ENCODE peak calls at places on chromosomes 16 and 17, in nine cellular contexts. X is AG09319, A is mucosa of descending colon, E is HFFc6, K is AG04450, C is prostate gland, S is LNCaP clone FGC, Y is fibroblast of lung, M is breast epithelium. B is an unnamed sample.

GRCh38 chr16:80804061-80804450 is 342 bp downstream of the CDYL2 start:
- DNase-seq in X (peak; percentile 22), A (peak; percentile 66), E (peak; percentile 66), K (peak; percentile 30), C (peak; percentile 24), S (no peak), Y (peak; percentile 67), M (no peak), B (peak; percentile 84)

GRCh38 chr17:17587614-17588336 is 3.7 kb downstream of the PEMT start:
- DNase-seq in X (no peak), A (no peak), E (no peak), K (no peak), C (no peak), S (no peak), Y (no peak), M (no peak), B (no peak)

GRCh38 chr17:45271603-45272002 is 9.7 kb upstream of the SPATA32 start:
- DNase-seq in X (no peak), A (no peak), E (no peak), K (no peak), C (no peak), S (no peak), Y (no peak), M (no peak), B (no peak)

GRCh38 chr16:1535391-1536291 is 2.2 kb downstream of the TMEM204 start:
- DNase-seq in X (no peak), A (no peak), E (peak; percentile 4), K (no peak), C (no peak), S (no peak), Y (peak; percentile 6), M (no peak), B (peak; percentile 75)

GRCh38 chr16:11157143-11157542 is 98.9 kb downstream of the SOCS1 start:
- DNase-seq in X (no peak), A (no peak), E (no peak), K (no peak), C (no peak), S (no peak), Y (no peak), M (no peak), B (no peak)

GRCh38 chr17:73770115-73770848 is 126.0 kb upstream of the SDK2 start:
- DNase-seq in X (peak; percentile 23), A (peak; percentile 67), E (no peak), K (peak; percentile 32), C (peak; percentile 66), S (peak; percentile 59), Y (peak; percentile 93), M (peak; percentile 65), B (peak; percentile 70)

GRCh38 chr17:80871341-80871740 is 120.3 kb upstream of the CHMP6 start:
- DNase-seq in X (no peak), A (no peak), E (no peak), K (no peak), C (no peak), S (no peak), Y (no peak), M (peak; percentile 43), B (peak; percentile 85)

GRCh38 chr16:83456934-83457333 is 350.8 kb upstream of the HSBP1 start:
- DNase-seq in X (no peak), A (no peak), E (no peak), K (no peak), C (no peak), S (no peak), Y (no peak), M (no peak), B (no peak)

GRCh38 chr16:17296412-17296811 is 174.3 kb downstream of the XYLT1 start:
- DNase-seq in X (no peak), A (no peak), E (no peak), K (no peak), C (no peak), S (no peak), Y (no peak), M (no peak), B (no peak)

GRCh38 chr16:27199747-27200146 is 3.6 kb upstream of the KDM8 start:
- DNase-seq in X (no peak), A (no peak), E (peak; percentile 12), K (no peak), C (no peak), S (no peak), Y (no peak), M (no peak), B (no peak)

GRCh38 chr16:2692251-2692947 is 10.1 kb downstream of the KCTD5 start:
- DNase-seq in X (no peak), A (no peak), E (no peak), K (no peak), C (no peak), S (peak; percentile 22), Y (no peak), M (no peak), B (peak; percentile 47)

GRCh38 chr16:1979271-1980025 is 1.8 kb downstream of the NOXO1 start:
- DNase-seq in X (no peak), A (peak; percentile 93), E (no peak), K (no peak), C (peak; percentile 75), S (no peak), Y (no peak), M (peak; percentile 84), B (peak; percentile 85)

GRCh38 chr16:7835032-7835431 is 502.4 kb downstream of the RBFOX1 start:
- DNase-seq in X (no peak), A (no peak), E (no peak), K (no peak), C (no peak), S (no peak), Y (no peak), M (no peak), B (no peak)

GRCh38 chr16:4898811-4899473 is 38.0 kb downstream of the PPL start:
- DNase-seq in X (no peak), A (no peak), E (no peak), K (no peak), C (no peak), S (no peak), Y (no peak), M (no peak), B (peak; percentile 60)

DNA sequence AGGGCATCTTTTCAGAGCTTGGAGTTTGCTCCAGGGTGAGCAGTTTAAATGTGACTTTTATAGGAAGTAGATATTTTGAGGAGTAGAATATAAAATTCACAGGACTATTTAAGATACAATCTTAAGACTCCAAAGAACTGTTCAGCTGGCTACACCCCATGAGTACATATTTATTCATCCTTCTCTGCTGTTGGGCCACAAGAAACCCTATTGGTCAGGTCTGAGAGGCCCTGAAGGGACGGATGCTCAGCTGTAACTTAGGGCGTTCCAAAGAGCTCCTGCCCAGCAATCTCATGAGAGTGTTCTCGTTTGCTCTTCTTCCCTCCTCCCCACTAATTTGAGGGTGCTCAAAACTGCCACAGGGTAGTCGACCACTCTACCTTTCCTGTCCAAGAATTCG is 7.3 kb downstream of the ST6GALNAC2 start:
- DNase-seq in X (no peak), A (peak; percentile 29), E (peak; percentile 69), K (no peak), C (peak; percentile 74), S (no peak), Y (peak; percentile 37), M (no peak), B (no peak)
- TF ChIP-seq CTCF in X (no peak), A (no peak), E (no peak), K (no peak), C (no peak), S (no peak), Y (no peak), M (no peak), B (no peak)

DNA sequence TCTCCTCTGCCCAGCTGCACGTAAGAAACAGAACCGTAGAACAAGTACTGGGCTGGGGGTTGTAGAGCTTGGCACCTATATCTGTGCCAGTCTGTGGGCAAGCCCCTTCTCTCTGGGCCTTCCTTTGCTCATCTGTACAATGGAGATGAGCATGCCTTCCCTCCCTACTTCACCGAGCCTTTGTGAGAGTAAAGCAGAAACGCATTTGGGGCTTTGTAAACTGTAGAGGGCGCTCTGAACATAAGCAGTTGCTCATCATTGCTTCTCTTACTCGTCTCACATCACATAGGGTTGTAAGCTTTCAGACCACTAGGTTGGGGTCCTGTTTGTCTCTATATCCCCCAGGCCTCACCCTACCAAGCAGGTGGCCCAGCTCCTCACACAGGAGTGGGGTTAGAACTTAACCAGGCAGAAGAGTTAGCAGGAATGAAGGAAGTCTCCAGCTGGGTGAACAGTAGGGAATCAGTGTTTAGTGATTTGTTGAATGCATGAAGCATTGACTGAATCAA is 15.1 kb downstream of the SAMD14 start:
- DNase-seq in X (no peak), A (peak; percentile 80), E (peak; percentile 53), K (no peak), C (no peak), S (no peak), Y (peak; percentile 77), M (no peak), B (no peak)
- TF ChIP-seq CTCF in X (peak; percentile 76), A (peak; percentile 44), E (peak; percentile 81), K (peak; percentile 76), C (no peak), S (peak; percentile 35), Y (peak; percentile 63), M (no peak), B (peak; percentile 46)

GRCh38 chr17:82386256-82386831 is 14.8 kb downstream of the UTS2R start:
- DNase-seq in X (no peak), A (no peak), E (no peak), K (no peak), C (no peak), S (no peak), Y (peak; percentile 36), M (no peak), B (no peak)

GRCh38 chr17:82384051-82384729 is 12.6 kb downstream of the UTS2R start:
- DNase-seq in X (no peak), A (no peak), E (no peak), K (no peak), C (no peak), S (no peak), Y (no peak), M (no peak), B (peak; percentile 31)

GRCh38 chr17:82385559-82386255 is 14.1 kb downstream of the UTS2R start:
- DNase-seq in X (no peak), A (no peak), E (no peak), K (no peak), C (no peak), S (no peak), Y (no peak), M (no peak), B (no peak)

GRCh38 chr17:82383411-82383810 is 11.8 kb downstream of the UTS2R start:
- DNase-seq in X (no peak), A (no peak), E (no peak), K (no peak), C (no peak), S (no peak), Y (no peak), M (no peak), B (peak; percentile 38)

GRCh38 chr17:82384730-82385429 is 13.3 kb downstream of the UTS2R start:
- DNase-seq in X (peak; percentile 16), A (peak; percentile 56), E (peak; percentile 44), K (no peak), C (peak; percentile 82), S (peak; percentile 91), Y (peak; percentile 23), M (peak; percentile 87), B (peak; percentile 82)
- TF ChIP-seq CTCF in X (no peak), A (no peak), E (no peak), K (no peak), C (no peak), S (peak; percentile 72), Y (no peak), M (no peak), B (no peak)

DNA sequence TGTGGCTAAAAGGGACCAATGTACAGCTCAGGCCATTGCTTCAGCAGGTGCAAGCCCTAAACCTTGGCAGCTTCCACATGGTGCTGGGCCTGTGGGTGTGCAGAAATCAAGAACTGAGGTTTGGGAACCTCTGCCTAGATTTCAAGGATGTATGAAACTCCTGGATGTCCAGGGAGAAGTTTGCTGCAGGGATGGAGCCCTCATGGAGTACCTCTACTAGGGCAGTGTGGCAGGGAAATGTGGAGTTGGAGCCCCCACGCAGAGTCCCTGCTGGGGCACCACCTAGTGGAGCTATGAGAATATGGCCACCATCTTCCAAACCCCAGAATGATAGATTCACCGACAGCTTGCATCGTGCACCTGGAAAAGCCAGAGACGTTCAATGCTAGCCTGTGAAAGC is 13.0 kb downstream of the EFCAB5 start:
- DNase-seq in X (no peak), A (no peak), E (no peak), K (no peak), C (no peak), S (no peak), Y (no peak), M (no peak), B (no peak)
- TF ChIP-seq CTCF in X (peak; percentile 8), A (no peak), E (peak; percentile 45), K (no peak), C (no peak), S (no peak), Y (no peak), M (no peak), B (no peak)